ENCODE peak calls at places on chromosome 19, in seven cellular contexts. P, H, B, J, U, I and D are unnamed samples.

GRCh38 chr19:19315444-19315843 is 4.9 kb downstream of the SUGP1 start:
- DNase-seq in P (peak), H (no peak), B (no peak), J (no peak), U (no peak), I (no peak), D (no peak)

GRCh38 chr19:6021878-6022569 is 44.1 kb upstream of the RANBP3 start:
- DNase-seq in P (peak), H (peak), B (peak), J (peak), U (peak), I (peak), D (peak)

GRCh38 chr19:5407356-5407755 is 47.9 kb upstream of the ZNRF4 start:
- DNase-seq in P (peak), H (no peak), B (peak), J (no peak), U (no peak), I (no peak), D (no peak)

GRCh38 chr19:20278342-20278741 is 111.3 kb downstream of the ZNF486 start:
- DNase-seq in P (no peak), H (peak), B (no peak), J (no peak), U (no peak), I (no peak), D (no peak)

GRCh38 chr19:17183271-17183757 is 31.8 kb upstream of the USE1 start:
- DNase-seq in P (peak), H (no peak), B (no peak), J (no peak), U (no peak), I (no peak), D (no peak)

GRCh38 chr19:29815231-29815630 is 3.4 kb downstream of the CCNE1 start:
- DNase-seq in P (no peak), H (no peak), B (no peak), J (no peak), U (no peak), I (no peak), D (no peak)

GRCh38 chr19:49533551-49534488 is 6.0 kb downstream of the RCN3 start:
- DNase-seq in P (peak), H (peak), B (peak), J (peak), U (peak), I (no peak), D (peak)

GRCh38 chr19:16445238-16446107 is 26.3 kb downstream of the EPS15L1 start:
- DNase-seq in P (no peak), H (no peak), B (peak), J (peak), U (peak), I (no peak), D (no peak)

GRCh38 chr19:29302002-29302928 is 89.3 kb upstream of the UQCRFS1 start:
- DNase-seq in P (no peak), H (no peak), B (no peak), J (no peak), U (no peak), I (no peak), D (no peak)

GRCh38 chr19:6828306-6828697 is 55.8 kb downstream of the VAV1 start:
- DNase-seq in P (peak), H (peak), B (no peak), J (no peak), U (peak), I (no peak), D (no peak)

GRCh38 chr19:43780706-43781525 is at the start of gene KCNN4:
- DNase-seq in P (no peak), H (no peak), B (peak), J (peak), U (no peak), I (no peak), D (no peak)

GRCh38 chr19:28468701-28469459 is 744.1 kb downstream of the UQCRFS1 start:
- DNase-seq in P (peak), H (peak), B (no peak), J (peak), U (no peak), I (no peak), D (no peak)

GRCh38 chr19:47973529-47973928 is 18.4 kb downstream of the BSPH1 start:
- DNase-seq in P (no peak), H (no peak), B (no peak), J (no peak), U (no peak), I (no peak), D (no peak)

GRCh38 chr19:39200066-39200817 is 3.5 kb downstream of the NCCRP1 start:
- DNase-seq in P (no peak), H (no peak), B (no peak), J (no peak), U (no peak), I (no peak), D (no peak)

GRCh38 chr19:28585796-28586195 is 627.2 kb downstream of the UQCRFS1 start:
- DNase-seq in P (no peak), H (no peak), B (no peak), J (no peak), U (no peak), I (no peak), D (no peak)

GRCh38 chr19:15432018-15432494 is 13.3 kb upstream of the AKAP8L start:
- DNase-seq in P (no peak), H (no peak), B (no peak), J (no peak), U (no peak), I (no peak), D (no peak)

GRCh38 chr19:53959176-53959757 is 3.5 kb upstream of the CACNG8 start:
- DNase-seq in P (peak), H (peak), B (no peak), J (no peak), U (no peak), I (no peak), D (no peak)

GRCh38 chr19:7607874-7608560 is 12.4 kb downstream of the CAMSAP3 start:
- DNase-seq in P (no peak), H (no peak), B (no peak), J (no peak), U (no peak), I (no peak), D (no peak)

GRCh38 chr19:9673912-9674668 is 810 bp downstream of the ZNF562 start:
- DNase-seq in P (peak), H (no peak), B (peak), J (peak), U (no peak), I (no peak), D (no peak)

GRCh38 chr19:54415208-54415900 is at the start of gene TTYH1:
- DNase-seq in P (no peak), H (peak), B (no peak), J (no peak), U (no peak), I (no peak), D (no peak)

GRCh38 chr19:43777163-43777700 is 3.5 kb downstream of the KCNN4 start:
- DNase-seq in P (no peak), H (no peak), B (peak), J (peak), U (no peak), I (no peak), D (no peak)

GRCh38 chr19:6802336-6803035 is 30.0 kb downstream of the VAV1 start:
- DNase-seq in P (peak), H (peak), B (no peak), J (no peak), U (peak), I (no peak), D (no peak)

GRCh38 chr19:54364775-54365257 is at the start of gene LAIR1:
- DNase-seq in P (no peak), H (no peak), B (no peak), J (no peak), U (no peak), I (no peak), D (no peak)

GRCh38 chr19:14440049-14440448 is 6.9 kb downstream of the PKN1 start:
- DNase-seq in P (no peak), H (no peak), B (no peak), J (no peak), U (no peak), I (no peak), D (no peak)

GRCh38 chr19:40331052-40331451 is 17.1 kb downstream of the C19orf47 start:
- DNase-seq in P (no peak), H (no peak), B (no peak), J (no peak), U (peak), I (no peak), D (no peak)

DNA sequence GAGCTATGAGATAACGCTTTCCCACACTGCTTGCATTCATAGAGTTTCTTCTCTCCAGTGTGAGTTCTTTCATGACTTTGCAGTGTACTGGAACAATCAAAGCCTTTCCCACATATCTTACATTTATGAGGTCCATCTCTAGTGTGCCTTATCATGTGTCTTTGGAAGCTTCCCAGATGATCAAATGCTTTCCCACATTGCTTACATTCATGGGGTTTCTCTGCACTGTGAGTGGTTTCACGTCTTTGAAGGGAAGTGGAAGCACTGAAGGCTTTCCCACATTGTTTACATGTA is 14.9 kb upstream of the ZNF442 start:
- DNase-seq in P (no peak), H (no peak), B (no peak), J (no peak), U (no peak), I (no peak), D (no peak)
- H3K18ac ChIP-seq in P (no peak), H (no peak), B (no peak), J (no peak), U (no peak), I (no peak), D (no peak)

DNA sequence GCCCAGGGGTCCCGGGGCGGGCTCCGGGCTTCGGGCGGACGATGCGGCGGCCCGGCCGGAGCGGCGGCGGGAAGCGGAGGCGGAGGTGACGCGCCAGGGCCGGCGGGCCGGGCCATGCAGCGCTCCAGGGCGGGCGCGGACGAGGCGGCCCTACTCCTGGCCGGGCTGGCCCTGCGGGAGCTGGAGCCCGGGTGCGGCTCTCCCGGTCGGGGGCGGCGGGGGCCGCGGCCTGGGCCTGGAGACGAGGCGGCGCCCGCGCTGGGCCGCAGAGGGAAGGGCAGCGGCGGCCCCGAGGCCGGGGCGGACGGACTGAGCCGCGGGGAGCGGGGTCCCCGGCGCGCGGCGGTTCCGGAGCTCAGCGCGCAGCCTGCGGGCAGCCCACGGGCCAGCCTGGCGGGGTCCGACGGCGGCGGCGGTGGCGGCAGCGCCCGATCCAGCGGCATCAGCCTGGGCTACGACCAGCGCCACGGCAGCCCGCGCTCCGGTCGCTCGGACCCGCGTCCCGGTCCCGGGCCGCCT is 362 bp downstream of the WTIP start:
- DNase-seq in P (no peak), H (no peak), B (no peak), J (peak), U (no peak), I (no peak), D (no peak)
- H2BK120ac ChIP-seq in P (peak), H (no peak), B (no peak), J (peak), U (peak), I (no peak), D (peak)

GRCh38 chr19:35315883-35316282 is 13.1 kb upstream of the CD22 start:
- DNase-seq in P (no peak), H (no peak), B (no peak), J (no peak), U (no peak), I (no peak), D (no peak)
- H3K9ac ChIP-seq in P (no peak), H (no peak), B (no peak), J (no peak), U (no peak), I (no peak), D (no peak)

DNA sequence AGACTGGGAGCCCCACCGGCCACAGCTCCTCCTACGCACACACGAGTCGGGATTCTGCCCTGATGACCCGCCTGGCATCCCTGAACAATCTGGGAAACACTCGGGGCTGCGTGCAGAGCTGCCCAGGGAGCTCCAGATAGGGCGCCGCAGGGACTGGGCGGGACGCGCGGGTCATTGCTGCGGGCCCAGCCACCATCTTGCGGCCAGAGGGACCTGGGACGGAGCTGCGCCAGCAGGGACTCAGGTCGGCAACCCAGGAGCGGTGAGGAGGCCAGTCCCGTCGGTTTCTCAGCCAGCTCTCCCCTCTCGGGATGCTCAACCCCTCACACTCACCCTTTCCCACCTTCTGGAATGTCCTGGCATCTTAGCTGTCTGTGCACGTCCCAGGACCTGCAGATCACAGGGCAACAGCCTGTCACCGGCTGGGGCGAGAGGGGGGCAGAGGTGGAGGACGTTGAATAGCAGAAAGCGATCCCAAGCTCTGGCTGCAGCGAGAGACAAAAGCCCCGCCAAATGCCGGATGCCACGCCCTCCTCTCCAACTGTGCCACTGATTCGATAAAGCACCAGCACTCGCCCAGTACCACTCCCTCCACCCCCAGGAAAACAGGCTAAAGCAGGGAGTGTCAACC is 20.4 kb upstream of the ZNF91 start:
- DNase-seq in P (peak), H (peak), B (no peak), J (peak), U (peak), I (peak), D (peak)
- H3K18ac ChIP-seq in P (peak), H (peak), B (no peak), J (no peak), U (no peak), I (peak), D (peak)

GRCh38 chr19:3061214-3062161 is 807 bp downstream of the TLE5 start:
- DNase-seq in P (no peak), H (no peak), B (peak), J (no peak), U (no peak), I (no peak), D (no peak)
- H2BK120ac ChIP-seq in P (peak), H (no peak), B (peak), J (peak), U (peak), I (no peak), D (no peak)

DNA sequence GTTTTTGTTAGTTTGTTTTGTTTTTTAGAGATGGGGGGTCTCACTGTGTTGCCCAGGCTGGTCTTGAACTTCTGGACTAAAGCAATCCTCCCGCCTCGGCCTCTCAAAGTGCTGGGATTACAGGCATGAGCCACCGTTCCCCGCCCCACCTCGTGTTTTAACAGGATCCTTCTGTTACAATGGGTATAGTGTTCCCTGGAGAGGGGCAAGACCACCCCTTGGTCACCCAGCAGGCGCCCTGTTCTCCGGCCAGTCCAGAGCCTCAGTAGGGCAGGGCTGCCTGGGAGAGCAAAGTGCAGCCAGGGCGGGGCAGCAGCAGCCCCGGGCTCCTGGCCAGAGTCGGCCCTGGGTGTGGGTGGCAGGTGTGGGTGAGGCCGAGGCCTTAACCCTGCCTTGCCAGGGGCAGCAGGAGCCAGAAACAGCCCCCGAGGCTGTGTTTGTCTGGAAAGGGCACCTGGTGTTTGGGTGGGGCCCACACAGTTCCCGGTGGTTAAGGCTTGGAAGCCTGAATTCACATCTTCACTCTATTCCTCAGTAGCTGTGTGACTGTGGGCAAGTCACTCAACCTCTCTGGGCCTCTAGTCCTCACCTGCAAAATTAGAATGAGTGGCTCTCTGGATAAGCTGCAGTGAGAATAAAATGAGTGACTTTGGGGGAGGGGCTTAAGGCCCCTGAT is 7.2 kb downstream of the VASP start:
- DNase-seq in P (no peak), H (no peak), B (no peak), J (no peak), U (peak), I (no peak), D (no peak)
- H3K9ac ChIP-seq in P (no peak), H (no peak), B (no peak), J (peak), U (no peak), I (no peak), D (no peak)

GRCh38 chr19:55648657-55649578 is 906 bp downstream of the CCDC106 start:
- DNase-seq in P (no peak), H (no peak), B (no peak), J (no peak), U (no peak), I (no peak), D (no peak)

GRCh38 chr19:55649579-55650557 is 1.9 kb downstream of the CCDC106 start:
- DNase-seq in P (no peak), H (no peak), B (no peak), J (no peak), U (no peak), I (no peak), D (no peak)

GRCh38 chr19:55651236-55651635 is 3.2 kb downstream of the CCDC106 start:
- DNase-seq in P (no peak), H (no peak), B (no peak), J (no peak), U (no peak), I (no peak), D (no peak)

GRCh38 chr19:55652311-55653078 is 2.3 kb upstream of the U2AF2 start:
- DNase-seq in P (no peak), H (peak), B (no peak), J (no peak), U (no peak), I (no peak), D (no peak)

GRCh38 chr19:55650602-55651230 is 2.7 kb downstream of the CCDC106 start:
- DNase-seq in P (no peak), H (no peak), B (no peak), J (no peak), U (no peak), I (no peak), D (no peak)
- H3K18ac ChIP-seq in P (no peak), H (no peak), B (no peak), J (no peak), U (no peak), I (no peak), D (no peak)

DNA sequence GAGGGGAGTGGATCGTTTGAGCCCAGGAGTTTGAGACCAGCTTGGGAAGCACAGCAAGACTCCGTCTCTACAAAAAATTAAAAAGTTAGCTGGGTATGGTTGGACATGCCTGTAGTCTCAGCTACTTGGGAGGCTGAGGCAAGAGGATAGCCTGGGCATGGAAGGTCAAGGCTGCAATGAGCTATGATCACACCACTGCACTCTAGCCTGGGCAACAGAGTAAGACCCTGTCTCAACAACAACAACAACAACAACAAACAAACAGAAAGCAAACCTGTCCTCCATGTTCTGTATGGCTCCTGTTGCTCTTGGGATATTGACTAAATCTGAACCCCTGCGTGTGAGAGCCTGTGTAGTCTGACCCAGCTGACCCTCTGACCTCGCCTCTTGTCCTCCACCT is 14.9 kb downstream of the CEBPA start:
- DNase-seq in P (no peak), H (no peak), B (no peak), J (no peak), U (no peak), I (no peak), D (no peak)
- H2BK120ac ChIP-seq in P (no peak), H (no peak), B (no peak), J (no peak), U (no peak), I (no peak), D (no peak)

GRCh38 chr19:57633832-57634131 is 814 bp downstream of the ZNF211 start:
- DNase-seq in P (peak), H (no peak), B (no peak), J (no peak), U (no peak), I (no peak), D (no peak)
- H3K9ac ChIP-seq in P (peak), H (peak), B (peak), J (peak), U (peak), I (no peak), D (no peak)

GRCh38 chr19:902446-903226 is 9.4 kb downstream of the RNU6-9 start:
- DNase-seq in P (no peak), H (no peak), B (no peak), J (no peak), U (no peak), I (no peak), D (no peak)

GRCh38 chr19:902093-902370 is 8.7 kb downstream of the RNU6-9 start:
- DNase-seq in P (no peak), H (no peak), B (no peak), J (no peak), U (no peak), I (no peak), D (no peak)

GRCh38 chr19:901216-902092 is 8.2 kb downstream of the RNU6-9 start:
- DNase-seq in P (no peak), H (no peak), B (no peak), J (no peak), U (no peak), I (no peak), D (no peak)

GRCh38 chr19:904545-904944 is 8.5 kb downstream of the R3HDM4 start:
- DNase-seq in P (no peak), H (no peak), B (no peak), J (no peak), U (no peak), I (no peak), D (no peak)

DNA sequence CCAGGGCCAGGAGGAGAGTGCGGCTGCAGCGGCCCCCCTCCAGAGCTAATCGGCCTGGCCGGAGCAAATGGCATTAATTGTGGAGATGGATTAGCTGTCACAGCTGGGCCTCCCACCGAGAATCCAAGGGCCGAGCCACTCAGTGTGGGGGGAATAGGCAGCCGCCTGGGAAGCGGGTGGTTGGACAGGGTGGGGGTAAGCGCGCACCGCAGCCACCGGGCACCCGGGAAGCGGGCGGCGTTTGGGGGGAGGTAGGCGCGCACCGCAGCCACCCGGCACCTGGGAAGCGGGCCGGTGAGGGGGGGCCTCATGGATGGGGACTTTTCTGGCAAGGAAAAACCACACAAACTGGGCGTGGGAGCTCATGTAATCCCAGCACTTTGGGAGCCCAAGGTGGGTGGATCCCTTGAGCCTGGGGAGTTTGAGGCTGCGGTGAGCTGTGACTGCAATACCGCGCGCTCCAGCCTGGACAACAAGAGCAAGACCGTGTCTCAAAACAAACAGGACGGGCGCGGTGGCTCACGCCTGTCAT is 9.7 kb downstream of the R3HDM4 start:
- DNase-seq in P (no peak), H (no peak), B (peak), J (no peak), U (no peak), I (no peak), D (no peak)
- H3K18ac ChIP-seq in P (no peak), H (no peak), B (no peak), J (no peak), U (no peak), I (no peak), D (peak)